ENCODE peak calls at places on chromosomes 5 and 9, in six cellular contexts. F, Y, M, I, J and R are unnamed samples. For H3K4me1 and H3K36me3, the result is how much of the 10 kb centered on the place peaks cover.

GRCh38 chr9:131112374-131113159 is 12.8 kb upstream of the NUP214 start:
- DNase-seq in M (no peak), F (no peak), J (no peak), I (no peak), Y (no peak), R (no peak)

GRCh38 chr5:66653380-66653779 is 57.2 kb downstream of the MAST4 start:
- DNase-seq in M (no peak), F (no peak), I (peak), Y (peak), J (no peak), R (no peak)

GRCh38 chr5:134993161-134993560 is 25.5 kb downstream of the CATSPER3 start:
- DNase-seq in F (no peak), M (no peak), I (no peak), Y (no peak), J (no peak), R (no peak)

GRCh38 chr5:10595305-10595677 is 31.4 kb downstream of the ANKRD33B start:
- DNase-seq in I (peak), F (no peak), M (no peak), Y (peak), J (no peak), R (peak)

GRCh38 chr5:112634796-112635195 is 102.9 kb upstream of the APC start:
- DNase-seq in M (no peak), I (no peak), F (no peak), J (no peak), Y (no peak), R (no peak)

GRCh38 chr5:9724707-9725106 is 94.6 kb upstream of the TAS2R1 start:
- DNase-seq in I (no peak), J (no peak), M (no peak), F (no peak), Y (no peak), R (no peak)

GRCh38 chr9:14961372-14962068 is 51.3 kb upstream of the FREM1 start:
- DNase-seq in J (no peak), Y (no peak), F (no peak), M (no peak), I (no peak), R (no peak)

GRCh38 chr5:1881273-1881586 is 1.5 kb downstream of the IRX4 start:
- DNase-seq in F (no peak), M (no peak), I (no peak), Y (no peak), J (peak), R (no peak)

GRCh38 chr5:138952962-138953361 is 77.8 kb upstream of the LRRTM2 start:
- DNase-seq in F (no peak), I (no peak), M (no peak), J (no peak), Y (no peak), R (no peak)

GRCh38 chr5:36301858-36302603 is at the start of gene RANBP3L:
- DNase-seq in J (peak), Y (peak), M (no peak), F (no peak), I (peak), R (peak)

GRCh38 chr9:96087669-96088299 is 212.3 kb downstream of the ERCC6L2 start:
- DNase-seq in I (no peak), Y (no peak), M (peak), J (peak), F (no peak), R (no peak)

GRCh38 chr9:3006917-3007316 is 163.0 kb upstream of the PUM3 start:
- DNase-seq in I (no peak), Y (no peak), M (no peak), F (no peak), J (no peak), R (no peak)

GRCh38 chr5:73097740-73098139 is 22.6 kb upstream of the TMEM171 start:
- DNase-seq in J (no peak), F (no peak), I (no peak), Y (no peak), M (no peak), R (no peak)

GRCh38 chr9:100108572-100108971 is 9.5 kb downstream of the INVS start:
- DNase-seq in Y (no peak), M (no peak), I (peak), J (no peak), F (no peak), R (no peak)

GRCh38 chr5:1009359-1010180 is 968 bp downstream of the NKD2 start:
- DNase-seq in Y (no peak), M (no peak), J (peak), I (no peak), F (no peak), R (no peak)

GRCh38 chr5:59661939-59662615 is 231.4 kb downstream of the PDE4D start:
- DNase-seq in Y (no peak), M (no peak), F (peak), J (no peak), I (no peak), R (no peak)

GRCh38 chr9:136199391-136200288 is 5.3 kb downstream of the LHX3 start:
- DNase-seq in I (no peak), J (no peak), M (no peak), F (no peak), Y (no peak), R (no peak)

GRCh38 chr9:104868303-104868686 is 59.7 kb downstream of the ABCA1 start:
- DNase-seq in I (no peak), Y (no peak), F (no peak), M (no peak), J (no peak), R (no peak)

GRCh38 chr9:42852133-42852532 is 668.7 kb downstream of the SPATA31A6 start:
- DNase-seq in J (peak), I (peak), M (peak), Y (no peak), F (peak), R (no peak)

DNA sequence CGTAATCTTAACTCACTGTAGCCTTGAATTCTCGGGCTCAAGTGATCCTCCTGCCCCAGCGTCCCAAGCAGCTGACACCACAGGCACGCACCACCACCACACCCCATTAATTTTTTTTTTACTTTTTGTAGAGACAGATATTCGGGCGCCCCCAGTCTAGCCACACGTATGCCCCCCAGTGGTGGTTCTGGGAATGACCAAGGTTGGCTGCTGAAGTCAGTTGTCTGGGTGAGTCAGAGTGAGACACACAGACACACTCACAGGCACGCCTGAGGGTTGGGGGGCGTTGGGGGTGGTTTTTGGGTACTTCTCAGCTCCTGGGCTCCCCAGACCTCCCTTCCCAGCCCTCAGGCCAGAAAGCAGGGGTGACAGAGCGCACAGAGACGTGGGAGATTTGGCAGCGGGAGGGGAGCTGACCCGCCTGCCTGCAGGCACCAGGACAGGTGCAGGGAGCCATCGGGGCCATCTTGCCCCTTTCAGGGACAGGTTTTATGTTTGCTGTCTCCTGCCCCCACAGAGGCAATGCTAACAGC is 4.2 kb upstream of the ENTPD8 start:
- DNase-seq in F (peak), M (no peak), I (peak), Y (peak), J (peak), R (peak)
- H3K4me1 ChIP-seq in F (under half), M (under half), I (under half), Y (under half), J (under half), R (under half)

GRCh38 chr9:123370526-123371227 is 14.7 kb downstream of the CRB2 start:
- DNase-seq in F (no peak), Y (no peak), M (no peak), I (no peak), J (no peak), R (no peak)
- H3K9ac ChIP-seq in F (no peak), Y (no peak), M (no peak), I (no peak), J (no peak), R (no peak)

GRCh38 chr5:5424736-5425135 is 2.3 kb downstream of the ICE1 start:
- DNase-seq in M (no peak), Y (no peak), I (peak), J (no peak), F (no peak), R (no peak)
- H3K36me3 ChIP-seq in M (under half), Y (under half), I (under half), J (under half), F (under half), R (under half)

DNA sequence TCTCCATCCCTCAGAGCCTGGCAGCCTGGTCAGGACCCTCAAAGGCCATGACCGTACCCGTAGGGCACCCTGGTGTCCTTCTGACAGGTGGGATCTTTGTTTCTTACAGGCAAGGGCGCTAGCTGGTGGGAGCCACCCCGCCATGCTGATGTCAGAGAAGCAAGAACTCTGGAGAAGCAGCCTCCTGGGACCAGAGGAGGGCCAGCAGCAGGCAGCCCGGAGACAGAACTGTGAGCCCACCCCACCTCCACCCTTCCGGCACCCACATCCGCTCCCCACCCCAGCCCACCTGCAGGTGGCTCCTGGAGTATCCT is 42.2 kb upstream of the IL17B start:
- DNase-seq in J (no peak), Y (no peak), I (no peak), F (no peak), M (no peak), R (no peak)
- H3K4me1 ChIP-seq in J (under half), Y (half or more), I (under half), F (half or more), M (under half), R (half or more)

GRCh38 chr5:98721231-98721928 is 52.1 kb upstream of the RGMB start:
- DNase-seq in Y (peak), J (no peak), F (no peak), I (peak), M (no peak), R (no peak)
- H3K9ac ChIP-seq in Y (no peak), J (no peak), F (no peak), I (peak), M (no peak), R (no peak)

GRCh38 chr9:92642599-92642998 is 27.3 kb downstream of the IPPK start:
- DNase-seq in F (no peak), M (no peak), Y (no peak), I (no peak), J (no peak), R (no peak)
- H3K36me3 ChIP-seq in F (under half), M (half or more), Y (half or more), I (half or more), J (under half), R (half or more)